ENCODE peak calls at places on chromosomes 2 and 18, in nine cellular contexts. D is amniotic epithelial cell; F is HuH-7; K is LoVo; Y is non-pigmented ciliary epithelial cell; A is activated CD4-positive, CD25-positive, alpha-beta regulatory T cell treated with anti-CD3 and anti-CD28 coated beads, Interleukin-2, amount 50 U/mL, for 16 hours; R is H4; T is AG08396; S is T-helper 2 cell. C is an unnamed sample.

GRCh38 chr18:24126155-24126947 is 12.5 kb upstream of the CABYR start:
- DNase-seq in D (no peak), F (no peak), K (no peak), Y (no peak), A (no peak), R (no peak), T (no peak), S (no peak), C (no peak)

GRCh38 chr2:82998770-82999169 is 1460.3 kb downstream of the SUCLG1 start:
- DNase-seq in D (no peak), F (no peak), K (no peak), Y (no peak), A (no peak), R (no peak), T (no peak), S (no peak), C (no peak)

GRCh38 chr2:113861740-113862139 is 28.1 kb upstream of the ACTR3 start:
- DNase-seq in D (no peak), F (no peak), K (no peak), Y (no peak), A (no peak), R (no peak), T (no peak), S (no peak), C (no peak)

GRCh38 chr2:209872675-209873074 is 101.0 kb downstream of the UNC80 start:
- DNase-seq in D (no peak), F (no peak), K (peak; percentile 51), Y (no peak), A (no peak), R (peak; percentile 97), T (peak; percentile 5), S (no peak), C (no peak)

GRCh38 chr18:13105059-13105458 is 113.5 kb upstream of the LDLRAD4 start:
- DNase-seq in D (no peak), F (no peak), K (no peak), Y (no peak), A (no peak), R (no peak), T (no peak), S (no peak), C (no peak)

GRCh38 chr2:223853425-223853837 is 16.0 kb upstream of the AP1S3 start:
- DNase-seq in D (no peak), F (no peak), K (no peak), Y (peak; percentile 18), A (no peak), R (no peak), T (no peak), S (no peak), C (no peak)

GRCh38 chr18:10321987-10322386 is 132.4 kb upstream of the APCDD1 start:
- DNase-seq in D (no peak), F (no peak), K (no peak), Y (no peak), A (no peak), R (no peak), T (no peak), S (no peak), C (no peak)

GRCh38 chr2:202909394-202910192 is 1.9 kb downstream of the WDR12 start:
- DNase-seq in D (peak; percentile 29), F (no peak), K (no peak), Y (no peak), A (no peak), R (no peak), T (no peak), S (no peak), C (no peak)

GRCh38 chr2:113158884-113159553 is 14.8 kb upstream of the PSD4 start:
- DNase-seq in D (no peak), F (no peak), K (no peak), Y (no peak), A (no peak), R (no peak), T (peak; percentile 49), S (no peak), C (no peak)

GRCh38 chr2:45554073-45554742 is 56.9 kb downstream of the SRBD1 start:
- DNase-seq in D (peak; percentile 95), F (no peak), K (no peak), Y (no peak), A (no peak), R (no peak), T (peak; percentile 6), S (no peak), C (no peak)

C was measured in effector CD4-positive, alpha-beta T cell.